ENCODE peak calls at places on chromosome 22, in five cellular contexts. S, D, V, J and M are unnamed samples.

GRCh38 chr22:40720538-40721256 is 41.4 kb downstream of the MCHR1 start:
- DNase-seq in S (no peak), D (no peak), V (no peak), J (no peak), M (no peak)

GRCh38 chr22:20173720-20174119 is 22.9 kb upstream of the CCDC188 start:
- DNase-seq in S (peak; percentile 34), D (no peak), V (no peak), J (no peak), M (no peak)

GRCh38 chr22:25976346-25976745 is 192.9 kb upstream of the SEZ6L start:
- DNase-seq in S (no peak), D (no peak), V (no peak), J (no peak), M (no peak)

GRCh38 chr22:45587638-45588481 is 83.8 kb upstream of the ATXN10 start:
- DNase-seq in S (no peak), D (no peak), V (no peak), J (no peak), M (peak; percentile 12)

GRCh38 chr22:45880732-45881523 is 96.0 kb downstream of the WNT7B start:
- DNase-seq in S (no peak), D (peak; percentile 54), V (peak; percentile 22), J (peak; percentile 57), M (peak; percentile 75)

GRCh38 chr22:41596776-41597634 is 7.4 kb upstream of the PMM1 start:
- DNase-seq in S (peak; percentile 69), D (peak; percentile 66), V (peak; percentile 81), J (peak; percentile 85), M (peak; percentile 83)

GRCh38 chr22:47301820-47302475 is 539.5 kb downstream of the TBC1D22A start:
- DNase-seq in S (no peak), D (no peak), V (no peak), J (no peak), M (peak; percentile 43)

GRCh38 chr22:50306753-50307749 is at the start of gene PLXNB2:
- DNase-seq in S (peak; percentile 92), D (peak; percentile 92), V (peak; percentile 88), J (peak; percentile 92), M (peak; percentile 84)

GRCh38 chr22:20463324-20464095 is 25.9 kb upstream of the SCARF2 start:
- DNase-seq in S (no peak), D (no peak), V (no peak), J (peak; percentile 19), M (no peak)

GRCh38 chr22:46297151-46297819 is 615 bp downstream of the GTSE1 start:
- DNase-seq in S (peak; percentile 47), D (no peak), V (peak; percentile 43), J (no peak), M (no peak)

GRCh38 chr22:35887296-35887875 is 141.2 kb downstream of the RBFOX2 start:
- DNase-seq in S (no peak), D (no peak), V (no peak), J (no peak), M (no peak)

GRCh38 chr22:47180796-47181195 is 418.3 kb downstream of the TBC1D22A start:
- DNase-seq in S (no peak), D (no peak), V (no peak), J (no peak), M (no peak)

GRCh38 chr22:48276933-48277867 is 1514.8 kb downstream of the TBC1D22A start:
- DNase-seq in S (peak; percentile 53), D (no peak), V (no peak), J (no peak), M (no peak)

GRCh38 chr22:45475876-45476514 is 26.7 kb upstream of the FBLN1 start:
- DNase-seq in S (no peak), D (peak; percentile 71), V (no peak), J (peak; percentile 60), M (no peak)

GRCh38 chr22:25484498-25484897 is 80.0 kb upstream of the GRK3 start:
- DNase-seq in S (no peak), D (no peak), V (no peak), J (no peak), M (no peak)

GRCh38 chr22:37275134-37275533 is 7.2 kb upstream of the CYTH4 start:
- DNase-seq in S (no peak), D (peak; percentile 38), V (no peak), J (no peak), M (no peak)
- H3K4me1 ChIP-seq in S (no peaks in the 10 kb centered on the region), D (no peaks in the 10 kb centered on the region), V (no peaks in the 10 kb centered on the region), J (no peaks in the 10 kb centered on the region), M (no peaks in the 10 kb centered on the region)

GRCh38 chr22:29815580-29815979 is 22.5 kb downstream of the ASCC2 start:
- DNase-seq in S (no peak), D (no peak), V (no peak), J (no peak), M (no peak)
- H3K27ac ChIP-seq in S (no peak overlapping the region), D (no peak overlapping the region), V (no peak overlapping the region), J (no peak overlapping the region), M (no peak overlapping the region)

GRCh38 chr22:42930810-42931420 is 73.8 kb upstream of the ARFGAP3 start:
- DNase-seq in S (no peak), D (no peak), V (no peak), J (peak; percentile 62), M (no peak)
- TF ChIP-seq CTCF in S (no peak), D (peak; percentile 24), V (no peak), J (no peak), M (no peak)

GRCh38 chr22:23231471-23232093 is 51.3 kb downstream of the BCR start:
- DNase-seq in S (no peak), D (no peak), V (no peak), J (no peak), M (no peak)
- H3K4me1 ChIP-seq in S (peaks cover 10% of the 10 kb centered on the region), D (peaks cover 61% of the 10 kb centered on the region), V (peaks cover 14% of the 10 kb centered on the region), J (peaks cover 23% of the 10 kb centered on the region), M (peaks cover 52% of the 10 kb centered on the region)

DNA sequence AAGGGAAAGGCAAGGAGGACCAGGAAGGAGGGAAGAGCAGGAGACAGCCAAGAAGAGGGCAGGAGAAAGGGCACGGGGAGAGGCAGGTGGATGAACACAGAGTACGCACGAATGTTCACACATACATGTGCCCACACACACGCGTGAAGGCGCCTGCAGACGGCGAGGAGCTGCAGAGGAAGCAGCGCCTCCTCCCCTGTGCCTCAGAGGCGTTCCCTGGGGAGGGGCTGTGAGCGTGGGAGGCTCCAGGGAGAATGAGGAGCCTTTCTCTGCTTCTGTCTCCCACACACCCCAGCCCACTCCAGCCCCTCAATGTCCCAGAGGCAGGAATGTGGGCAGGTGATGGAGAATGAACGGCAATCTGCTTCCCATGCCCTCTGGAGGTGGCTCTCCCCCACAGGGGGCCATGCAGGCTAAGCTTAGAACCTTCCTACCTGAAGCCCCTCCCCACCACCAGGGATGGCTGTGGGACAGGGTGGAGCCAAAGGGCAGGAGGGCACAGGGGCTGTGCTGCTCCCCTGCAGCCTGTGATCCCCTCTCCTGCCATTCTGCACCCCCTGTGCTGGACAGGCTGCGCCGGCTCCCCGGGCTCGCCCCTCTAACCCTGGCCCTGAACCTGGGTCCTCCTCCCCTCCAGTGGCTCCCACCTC is 25.3 kb downstream of the PPM1F start:
- DNase-seq in S (no peak), D (no peak), V (no peak), J (no peak), M (peak; percentile 59)
- H3K27ac ChIP-seq in S (no peak overlapping the region), D (no peak overlapping the region), V (no peak overlapping the region), J (no peak overlapping the region), M (no peak overlapping the region)

GRCh38 chr22:31284756-31285155 is 7.5 kb downstream of the PIK3IP1 start:
- DNase-seq in S (no peak), D (no peak), V (peak; percentile 52), J (no peak), M (no peak)

GRCh38 chr22:31287818-31288495 is 4.3 kb downstream of the PIK3IP1 start:
- DNase-seq in S (no peak), D (no peak), V (no peak), J (no peak), M (no peak)

GRCh38 chr22:31288496-31289235 is 3.6 kb downstream of the PIK3IP1 start:
- DNase-seq in S (no peak), D (no peak), V (peak; percentile 30), J (no peak), M (no peak)

GRCh38 chr22:31284241-31284745 is 8.0 kb downstream of the PIK3IP1 start:
- DNase-seq in S (no peak), D (no peak), V (no peak), J (no peak), M (no peak)

DNA sequence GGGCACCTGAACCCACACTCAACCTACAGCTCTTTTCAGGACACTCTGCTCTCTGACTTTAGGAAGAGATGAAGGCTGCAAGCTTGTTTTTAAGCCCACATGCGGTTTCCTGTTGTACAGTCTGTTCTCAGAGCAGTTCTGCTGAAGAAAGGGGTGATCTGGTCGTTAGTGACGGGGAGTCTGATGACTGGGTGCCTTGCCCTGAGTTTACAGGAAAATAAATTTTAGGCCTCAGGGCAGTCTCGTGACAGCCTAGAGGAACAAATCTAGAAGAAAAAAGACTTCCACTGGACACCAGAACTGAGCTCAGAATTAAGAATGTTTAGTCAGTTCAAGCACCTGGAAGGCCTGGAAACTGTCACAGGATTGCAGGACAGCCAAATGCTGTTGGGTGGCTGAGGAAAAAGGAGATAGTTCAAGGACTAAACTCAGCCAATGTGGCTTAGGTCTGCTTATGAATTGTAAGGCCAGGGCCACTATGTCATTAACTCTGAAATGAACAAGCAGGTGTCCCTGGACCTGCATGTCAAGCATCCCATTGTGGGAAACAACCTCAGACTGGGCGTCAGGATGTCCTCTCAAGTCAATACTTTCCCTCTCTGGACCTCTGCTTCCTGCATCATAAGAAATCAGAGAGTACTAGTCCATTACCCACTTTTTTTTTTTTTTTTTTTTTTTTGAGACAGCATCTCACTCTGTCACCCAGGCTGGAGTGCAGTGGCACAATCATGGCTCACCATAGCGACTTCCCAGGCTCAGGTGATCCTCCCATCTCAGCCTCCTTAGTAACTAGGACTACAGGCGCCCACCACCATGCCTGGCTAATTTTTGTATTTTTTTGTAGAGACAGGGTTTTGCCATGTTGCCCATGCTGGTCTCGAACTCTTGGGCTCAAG is 5.7 kb downstream of the PIK3IP1 start:
- DNase-seq in S (no peak), D (no peak), V (peak; percentile 20), J (no peak), M (peak; percentile 52)
- TF ChIP-seq CTCF in S (no peak), D (no peak), V (no peak), J (no peak), M (no peak)

GRCh38 chr22:37018815-37019308 is 385 bp downstream of the TST start:
- DNase-seq in S (peak; percentile 86), D (peak; percentile 82), V (peak; percentile 61), J (peak; percentile 83), M (peak; percentile 89)

GRCh38 chr22:37017356-37017755 is 1.9 kb downstream of the TST start:
- DNase-seq in S (no peak), D (no peak), V (no peak), J (no peak), M (no peak)

GRCh38 chr22:37020192-37020479 is 594 bp downstream of the MPST start:
- DNase-seq in S (peak; percentile 69), D (no peak), V (peak; percentile 42), J (no peak), M (no peak)

GRCh38 chr22:37019309-37020191 is at the start of the genes MPST and TST:
- DNase-seq in S (peak; percentile 89), D (peak; percentile 91), V (peak; percentile 91), J (peak; percentile 93), M (peak; percentile 95)

DNA sequence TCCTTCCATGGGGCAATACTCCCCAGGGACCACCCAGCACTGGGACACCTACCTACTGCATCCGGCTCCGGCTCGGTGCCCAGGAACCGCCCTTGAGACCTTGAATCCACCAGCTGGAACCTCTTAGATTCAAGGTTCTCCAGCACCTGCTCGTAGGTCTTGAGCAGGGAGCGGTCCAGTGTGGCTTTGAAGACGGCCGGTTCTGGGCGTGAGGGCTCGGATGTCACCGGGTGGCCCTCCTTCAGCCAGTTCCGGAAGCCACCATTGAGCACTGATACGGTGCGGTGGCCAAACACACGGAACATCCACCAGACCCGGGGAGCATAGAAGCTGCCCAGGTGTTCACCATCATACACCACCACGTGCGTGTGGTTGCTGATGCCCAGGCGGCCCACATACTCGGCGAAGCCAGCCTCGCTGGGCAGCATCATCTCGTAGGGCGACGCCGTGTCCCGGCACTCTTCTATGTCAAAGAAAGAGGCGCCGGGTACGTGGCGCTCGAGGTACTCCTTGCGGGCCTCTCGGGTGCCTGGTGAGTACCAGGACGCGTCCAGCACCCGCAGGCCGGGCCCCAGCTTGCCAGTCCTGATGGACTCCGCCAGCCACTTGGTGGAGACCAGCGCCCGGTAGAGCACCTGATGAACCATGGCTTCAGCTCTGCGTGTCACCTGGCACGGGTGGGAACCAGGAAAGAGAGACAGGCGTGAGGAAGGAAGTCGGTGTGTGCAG is 997 bp downstream of the TST start:
- DNase-seq in S (no peak), D (no peak), V (no peak), J (no peak), M (no peak)
- H3K4me1 ChIP-seq in S (peaks cover 47% of the 10 kb centered on the region), D (peaks cover 55% of the 10 kb centered on the region), V (no peaks in the 10 kb centered on the region), J (peaks cover 56% of the 10 kb centered on the region), M (peaks cover 65% of the 10 kb centered on the region)